ENCODE peak calls at places on chromosomes 11 and 22, in four cellular contexts. One of them, this sample, is unnamed. For H3K9me3, the result is how much of the 10 kb centered on the place peaks cover.

GRCh38 chr11:100861221-100861620 is 174.1 kb downstream of the ARHGAP42 start:
- DNase-seq in lung: no peak
- DNase-seq in lower lobe of right lung: no peak
- DNase-seq in fibroblast of lung: no peak
- DNase-seq in this sample: no peak

GRCh38 chr11:82004537-82005213 is 729.0 kb downstream of the FAM181B start:
- DNase-seq in fibroblast of lung: no peak
- DNase-seq in lung: no peak
- DNase-seq in lower lobe of right lung: no peak
- DNase-seq in this sample: no peak

GRCh38 chr11:74932169-74932568 is 16.7 kb downstream of the XRRA1 start:
- DNase-seq in lower lobe of right lung: no peak
- DNase-seq in lung: no peak
- DNase-seq in fibroblast of lung: peak
- DNase-seq in this sample: no peak

GRCh38 chr22:17890245-17890671 is 116.0 kb upstream of the BID start:
- DNase-seq in fibroblast of lung: no peak
- DNase-seq in lower lobe of right lung: no peak
- DNase-seq in lung: no peak
- DNase-seq in this sample: peak

GRCh38 chr11:65617136-65617850 is 1.7 kb downstream of the PCNX3 start:
- DNase-seq in fibroblast of lung: no peak
- DNase-seq in lower lobe of right lung: no peak
- DNase-seq in lung: no peak
- DNase-seq in this sample: no peak

GRCh38 chr11:59918987-59919589 is 19.1 kb upstream of the OOSP1 start:
- DNase-seq in fibroblast of lung: no peak
- DNase-seq in lung: no peak
- DNase-seq in lower lobe of right lung: no peak
- DNase-seq in this sample: no peak

GRCh38 chr11:119471329-119471728 is 48.4 kb upstream of the THY1 start:
- DNase-seq in lung: no peak
- DNase-seq in lower lobe of right lung: no peak
- DNase-seq in fibroblast of lung: no peak
- DNase-seq in this sample: no peak

GRCh38 chr22:41478891-41479521 is 10.1 kb downstream of the ACO2 start:
- DNase-seq in fibroblast of lung: peak
- DNase-seq in lung: peak
- DNase-seq in lower lobe of right lung: peak
- DNase-seq in this sample: no peak

GRCh38 chr11:40161855-40162410 is 1297.5 kb downstream of the LRRC4C start:
- DNase-seq in lung: no peak
- DNase-seq in fibroblast of lung: no peak
- DNase-seq in lower lobe of right lung: no peak
- DNase-seq in this sample: peak

GRCh38 chr11:114162719-114163123 is 103.2 kb downstream of the ZBTB16 start:
- DNase-seq in fibroblast of lung: peak
- DNase-seq in lower lobe of right lung: peak
- DNase-seq in lung: peak
- DNase-seq in this sample: peak

GRCh38 chr22:20324139-20324516 is 4.3 kb upstream of the DGCR6L start:
- DNase-seq in lower lobe of right lung: no peak
- DNase-seq in fibroblast of lung: no peak
- DNase-seq in lung: no peak
- DNase-seq in this sample: no peak

GRCh38 chr11:19680824-19681368 is 31.7 kb upstream of the NAV2 start:
- DNase-seq in lower lobe of right lung: no peak
- DNase-seq in fibroblast of lung: no peak
- DNase-seq in lung: no peak
- DNase-seq in this sample: no peak

GRCh38 chr11:66362481-66363147 is 8.9 kb downstream of the SLC29A2 start:
- DNase-seq in lower lobe of right lung: no peak
- DNase-seq in lung: no peak
- DNase-seq in fibroblast of lung: no peak
- DNase-seq in this sample: no peak

GRCh38 chr22:49062155-49063039 is 765.3 kb downstream of the BRD1 start:
- DNase-seq in lung: no peak
- DNase-seq in lower lobe of right lung: no peak
- DNase-seq in fibroblast of lung: no peak
- DNase-seq in this sample: no peak

GRCh38 chr11:68355471-68355870 is 43.1 kb downstream of the LRP5 start:
- DNase-seq in lung: no peak
- DNase-seq in lower lobe of right lung: no peak
- DNase-seq in fibroblast of lung: no peak
- DNase-seq in this sample: no peak

GRCh38 chr22:22825213-22825593 is 62.4 kb upstream of the IGLL5 start:
- DNase-seq in fibroblast of lung: no peak
- DNase-seq in lower lobe of right lung: no peak
- DNase-seq in lung: no peak
- DNase-seq in this sample: no peak

GRCh38 chr11:46612326-46612725 is 4.7 kb downstream of the HARBI1 start:
- DNase-seq in lower lobe of right lung: no peak
- DNase-seq in lung: no peak
- DNase-seq in fibroblast of lung: no peak
- DNase-seq in this sample: no peak

GRCh38 chr11:44167047-44167446 is 71.6 kb downstream of the EXT2 start:
- DNase-seq in fibroblast of lung: no peak
- DNase-seq in lower lobe of right lung: no peak
- DNase-seq in lung: no peak
- DNase-seq in this sample: no peak

GRCh38 chr11:10623797-10624761 is 55.6 kb upstream of the LYVE1 start:
- DNase-seq in lower lobe of right lung: peak
- DNase-seq in fibroblast of lung: peak
- DNase-seq in lung: peak
- DNase-seq in this sample: peak

GRCh38 chr11:12167098-12167999 is 57.0 kb downstream of the MICAL2 start:
- DNase-seq in fibroblast of lung: peak
- DNase-seq in lung: peak
- DNase-seq in lower lobe of right lung: no peak
- DNase-seq in this sample: peak

GRCh38 chr22:49997932-49998717 is 14.4 kb downstream of the IL17REL start:
- DNase-seq in fibroblast of lung: no peak
- DNase-seq in lower lobe of right lung: peak
- DNase-seq in lung: no peak
- DNase-seq in this sample: no peak

GRCh38 chr11:62402226-62402625 is 16.6 kb upstream of the SCGB1A1 start:
- DNase-seq in lower lobe of right lung: peak
- DNase-seq in lung: peak
- DNase-seq in fibroblast of lung: no peak
- DNase-seq in this sample: peak

GRCh38 chr11:73281796-73282660 is 9.9 kb downstream of the P2RY6 start:
- DNase-seq in lung: no peak
- DNase-seq in fibroblast of lung: no peak
- DNase-seq in lower lobe of right lung: no peak
- DNase-seq in this sample: no peak

GRCh38 chr11:73478737-73479347 is 102.6 kb downstream of the RELT start:
- DNase-seq in fibroblast of lung: peak
- DNase-seq in lung: no peak
- DNase-seq in lower lobe of right lung: no peak
- DNase-seq in this sample: no peak

GRCh38 chr11:910589-911030 is at the start of gene CHID1:
- DNase-seq in lung: peak
- DNase-seq in lower lobe of right lung: peak
- DNase-seq in fibroblast of lung: peak
- DNase-seq in this sample: peak

GRCh38 chr11:131070365-131070764 is 154.1 kb upstream of the SNX19 start:
- DNase-seq in lower lobe of right lung: no peak
- DNase-seq in fibroblast of lung: no peak
- DNase-seq in lung: no peak
- DNase-seq in this sample: no peak

GRCh38 chr11:2746401-2747230 is 46.8 kb upstream of the KCNQ1OT1 start:
- DNase-seq in fibroblast of lung: no peak
- DNase-seq in lower lobe of right lung: peak
- DNase-seq in lung: no peak
- DNase-seq in this sample: peak

GRCh38 chr22:24482586-24482985 is 12.5 kb upstream of the UPB1 start:
- DNase-seq in fibroblast of lung: peak
- DNase-seq in lower lobe of right lung: no peak
- DNase-seq in lung: no peak
- DNase-seq in this sample: no peak

GRCh38 chr11:114354076-114354475 is 46.2 kb downstream of the C11orf71 start:
- DNase-seq in fibroblast of lung: peak
- DNase-seq in lower lobe of right lung: no peak
- DNase-seq in lung: no peak
- DNase-seq in this sample: no peak

GRCh38 chr22:45844949-45845613 is 131.9 kb downstream of the WNT7B start:
- DNase-seq in fibroblast of lung: no peak
- DNase-seq in lower lobe of right lung: no peak
- DNase-seq in lung: no peak
- DNase-seq in this sample: no peak

GRCh38 chr11:32931605-32932004 is 39.0 kb downstream of the QSER1 start:
- DNase-seq in lower lobe of right lung: no peak
- DNase-seq in lung: no peak
- DNase-seq in fibroblast of lung: no peak
- DNase-seq in this sample: no peak

GRCh38 chr11:75802913-75803820 is 11.8 kb upstream of the UVRAG start:
- DNase-seq in lung: peak
- DNase-seq in lower lobe of right lung: peak
- DNase-seq in fibroblast of lung: peak
- DNase-seq in this sample: peak

GRCh38 chr11:33687733-33688479 is 12.7 kb downstream of the C11orf91 start:
- DNase-seq in lower lobe of right lung: no peak
- DNase-seq in fibroblast of lung: peak
- DNase-seq in lung: no peak
- DNase-seq in this sample: no peak

DNA sequence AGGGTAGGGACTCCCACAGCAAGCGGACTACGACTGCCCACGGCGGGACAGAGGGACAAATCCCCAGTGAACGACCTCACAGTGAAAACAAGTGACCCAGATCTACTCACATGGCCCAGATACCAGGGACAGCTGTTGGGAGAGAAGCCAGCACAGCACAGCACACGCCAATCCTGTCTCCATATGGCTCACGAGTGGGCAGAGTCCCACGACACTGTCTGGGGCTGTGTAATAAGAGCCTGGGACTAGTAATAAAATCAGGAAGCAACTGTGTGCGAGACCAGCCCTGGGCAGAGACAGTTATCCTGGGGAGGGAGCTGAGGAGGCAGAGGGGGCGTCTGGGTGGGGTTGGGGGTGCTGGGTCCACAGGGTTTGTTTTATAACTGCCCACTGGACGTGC is 385.0 kb downstream of the CTTN start:
- DNase-seq in lung: no peak
- DNase-seq in fibroblast of lung: no peak
- DNase-seq in lower lobe of right lung: no peak
- DNase-seq in this sample: no peak
- H3K9me3 ChIP-seq in lung: under half
- H3K9me3 ChIP-seq in fibroblast of lung: under half
- H3K9me3 ChIP-seq in lower lobe of right lung: under half
- H3K9me3 ChIP-seq in this sample: under half

DNA sequence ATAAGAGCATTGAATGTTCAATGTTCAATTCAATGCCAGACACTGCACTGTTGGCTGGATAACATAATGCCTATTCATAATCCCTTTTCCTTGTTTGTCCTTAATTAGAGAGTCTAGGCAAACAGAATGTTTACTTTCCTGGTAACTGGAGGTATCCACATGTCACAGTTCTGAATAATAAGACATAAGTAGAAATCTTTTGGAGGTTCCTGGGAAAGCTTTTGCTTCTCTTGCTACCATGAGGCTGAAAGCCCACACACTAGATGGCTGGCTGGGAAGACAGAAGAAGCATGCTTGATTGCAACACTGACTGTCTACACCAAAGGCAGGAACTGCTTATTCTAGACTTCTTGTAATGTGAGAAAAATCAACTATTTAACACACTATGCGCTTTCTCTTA is 79.5 kb downstream of the GAB2 start:
- DNase-seq in fibroblast of lung: no peak
- DNase-seq in lung: no peak
- DNase-seq in lower lobe of right lung: no peak
- DNase-seq in this sample: no peak
- H3K27ac ChIP-seq in fibroblast of lung: no peak
- H3K27ac ChIP-seq in lung: no peak
- H3K27ac ChIP-seq in lower lobe of right lung: no peak
- H3K27ac ChIP-seq in this sample: no peak

DNA sequence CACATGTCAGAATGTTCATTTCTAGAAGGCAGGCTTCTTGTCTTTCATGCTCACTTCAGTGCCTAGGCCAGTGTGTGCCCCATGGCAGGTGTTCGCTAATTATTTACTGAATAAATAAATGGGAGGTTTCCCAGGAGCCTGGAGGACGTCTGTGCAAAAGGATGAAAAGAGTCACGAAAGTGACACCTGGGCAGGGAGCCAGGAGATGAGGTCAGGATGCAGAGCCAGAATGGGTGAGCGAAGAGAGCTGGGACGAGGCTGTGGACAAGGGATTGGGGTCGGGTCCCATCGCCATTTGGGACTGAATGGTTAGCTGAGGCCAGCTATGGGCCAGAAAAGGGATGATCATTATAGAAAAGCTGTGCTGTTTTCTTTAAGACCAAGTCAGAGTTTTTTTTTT is 560.4 kb downstream of the TBC1D22A start:
- DNase-seq in lung: no peak
- DNase-seq in fibroblast of lung: no peak
- DNase-seq in lower lobe of right lung: no peak
- DNase-seq in this sample: no peak
- H3K9me3 ChIP-seq in lung: under half
- H3K9me3 ChIP-seq in fibroblast of lung: under half
- H3K9me3 ChIP-seq in lower lobe of right lung: under half
- H3K9me3 ChIP-seq in this sample: under half

DNA sequence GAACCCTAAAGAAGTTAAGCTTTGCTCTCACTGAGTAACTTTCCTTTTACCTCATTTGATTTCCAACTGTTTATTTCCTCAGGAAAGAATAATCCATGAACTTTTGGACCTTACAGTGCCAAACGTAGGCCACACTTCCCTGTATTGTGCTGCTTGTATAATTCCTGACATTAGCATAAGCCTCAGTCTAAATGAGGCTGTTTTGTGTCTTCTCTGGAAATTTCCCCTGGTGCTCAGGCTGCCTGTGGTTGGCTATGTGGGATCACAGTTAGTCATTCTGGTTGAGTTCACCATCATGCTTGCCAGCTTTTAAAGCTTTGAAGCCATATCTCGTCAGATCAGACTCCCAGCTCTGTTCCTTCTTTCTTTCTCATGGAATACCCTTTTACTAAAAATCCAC is 107.0 kb downstream of the FAM76B start:
- DNase-seq in lower lobe of right lung: no peak
- DNase-seq in lung: no peak
- DNase-seq in fibroblast of lung: no peak
- DNase-seq in this sample: no peak
- H3K27ac ChIP-seq in lower lobe of right lung: no peak
- H3K27ac ChIP-seq in lung: no peak
- H3K27ac ChIP-seq in fibroblast of lung: no peak
- H3K27ac ChIP-seq in this sample: no peak

GRCh38 chr22:44491666-44492405 is 6.2 kb downstream of the RTL6 start:
- DNase-seq in lower lobe of right lung: peak
- DNase-seq in fibroblast of lung: no peak
- DNase-seq in lung: no peak
- DNase-seq in this sample: no peak

GRCh38 chr22:44489817-44490216 is 8.2 kb downstream of the RTL6 start:
- DNase-seq in fibroblast of lung: no peak
- DNase-seq in lung: no peak
- DNase-seq in lower lobe of right lung: no peak
- DNase-seq in this sample: no peak

GRCh38 chr22:44488354-44488753 is 9.7 kb downstream of the RTL6 start:
- DNase-seq in lower lobe of right lung: no peak
- DNase-seq in lung: no peak
- DNase-seq in fibroblast of lung: no peak
- DNase-seq in this sample: no peak

GRCh38 chr22:44486538-44486937 is 11.5 kb downstream of the RTL6 start:
- DNase-seq in fibroblast of lung: no peak
- DNase-seq in lung: no peak
- DNase-seq in lower lobe of right lung: no peak
- DNase-seq in this sample: no peak

GRCh38 chr22:44489026-44489425 is 9.0 kb downstream of the RTL6 start:
- DNase-seq in lower lobe of right lung: no peak
- DNase-seq in fibroblast of lung: no peak
- DNase-seq in lung: no peak
- DNase-seq in this sample: no peak
- H3K9me3 ChIP-seq in lower lobe of right lung: under half
- H3K9me3 ChIP-seq in fibroblast of lung: under half
- H3K9me3 ChIP-seq in lung: under half
- H3K9me3 ChIP-seq in this sample: under half

This sample was measured in right cardiac atrium.